ENCODE peak calls at places on chromosomes 2 and 18, in nine cellular contexts. T, L, O, Z, P, V, J, S and F are unnamed samples.

GRCh38 chr2:241020201-241020600 is 21.8 kb downstream of the SNED1 start:
- DNase-seq in O (no peak), Z (no peak), T (no peak), P (no peak), J (no peak), S (no peak), L (no peak), V (no peak), F (no peak)

GRCh38 chr18:49628993-49629795 is 67.3 kb downstream of the LIPG start:
- DNase-seq in Z (no peak), L (peak; percentile 62), O (no peak), S (no peak), J (peak; percentile 89), V (peak; percentile 25), P (peak; percentile 45), T (no peak), F (no peak)

GRCh38 chr18:74291771-74292540 is at the start of gene CYB5A:
- DNase-seq in O (peak; percentile 97), P (peak; percentile 98), V (peak; percentile 98), T (peak; percentile 99), Z (no peak), L (peak; percentile 98), S (peak; percentile 96), J (peak; percentile 100), F (peak; percentile 99)

GRCh38 chr2:199469514-199470360 is 12.0 kb upstream of the SATB2 start:
- DNase-seq in P (no peak), T (no peak), J (no peak), V (no peak), S (peak; percentile 18), O (no peak), Z (no peak), L (no peak), F (no peak)

GRCh38 chr18:5630766-5631413 is 87.1 kb upstream of the EPB41L3 start:
- DNase-seq in V (no peak), S (no peak), T (no peak), P (no peak), L (no peak), Z (no peak), O (no peak), J (no peak), F (no peak)

GRCh38 chr2:24049485-24050021 is at the start of gene FKBP1B:
- DNase-seq in V (peak; percentile 20), S (peak; percentile 92), L (no peak), O (peak; percentile 75), J (peak; percentile 62), T (peak; percentile 86), P (peak; percentile 66), Z (peak; percentile 38), F (peak; percentile 33)

GRCh38 chr2:48723125-48723524 is 32.4 kb downstream of the LHCGR start:
- DNase-seq in V (no peak), T (no peak), L (no peak), J (no peak), P (no peak), Z (no peak), O (no peak), S (no peak), F (no peak)

GRCh38 chr2:100292022-100292580 is 30.2 kb downstream of the LONRF2 start:
- DNase-seq in L (no peak), T (no peak), P (peak; percentile 40), Z (peak; percentile 100), V (no peak), S (peak; percentile 9), O (peak; percentile 5), J (no peak), F (no peak)

GRCh38 chr2:194003911-194004310 is 1653.1 kb upstream of the SLC39A10 start:
- DNase-seq in L (no peak), V (no peak), T (no peak), Z (no peak), S (no peak), O (no peak), J (no peak), P (no peak), F (no peak)

GRCh38 chr18:25348361-25349130 is 3.4 kb downstream of the ZNF521 start:
- DNase-seq in Z (no peak), J (no peak), O (no peak), S (no peak), L (no peak), V (no peak), P (no peak), T (no peak), F (no peak)

GRCh38 chr2:12605936-12606335 is 110.8 kb upstream of the TRIB2 start:
- DNase-seq in S (no peak), V (no peak), Z (no peak), T (no peak), J (no peak), P (no peak), O (no peak), L (no peak), F (no peak)

GRCh38 chr2:75729861-75730260 is 19.1 kb upstream of the GCFC2 start:
- DNase-seq in O (peak; percentile 34), L (no peak), Z (no peak), S (no peak), T (no peak), P (no peak), J (no peak), V (peak; percentile 18), F (no peak)

GRCh38 chr2:84938194-84938879 is 32.6 kb upstream of the KCMF1 start:
- DNase-seq in O (peak; percentile 43), S (no peak), P (no peak), Z (peak; percentile 31), V (no peak), T (peak; percentile 54), J (no peak), L (no peak), F (no peak)

GRCh38 chr2:234422242-234422641 is 74.6 kb downstream of the ARL4C start:
- DNase-seq in J (no peak), L (no peak), P (no peak), T (no peak), S (no peak), O (no peak), V (no peak), Z (peak; percentile 95), F (no peak)